ENCODE peak calls at places on chromosomes 7 and 10, in five cellular contexts. X is GM19239, I is PC-3, E is Calu3, D is GM20000. Y is an unnamed sample.

GRCh38 chr10:27242951-27243551 is 2.5 kb upstream of the ACBD5 start:
- DNase-seq in X (no peak), I (peak; percentile 53), E (peak; percentile 50), D (peak; percentile 73), Y (peak; percentile 71)

GRCh38 chr7:153835104-153835503 is 217.1 kb upstream of the DPP6 start:
- DNase-seq in X (no peak), I (peak; percentile 28), E (no peak), D (no peak), Y (peak; percentile 23)

GRCh38 chr10:25952857-25953256 is 18.8 kb downstream of the MYO3A start:
- DNase-seq in X (no peak), I (no peak), E (no peak), D (no peak), Y (no peak)

GRCh38 chr7:128165927-128166420 is 75.1 kb upstream of the LEP start:
- DNase-seq in X (no peak), I (no peak), E (no peak), D (no peak), Y (no peak)

GRCh38 chr10:20407421-20407820 is 489.7 kb downstream of the NEBL start:
- DNase-seq in X (no peak), I (no peak), E (no peak), D (no peak), Y (no peak)

GRCh38 chr7:4174016-4174415 is 508.1 kb upstream of the FOXK1 start:
- DNase-seq in X (no peak), I (no peak), E (no peak), D (no peak), Y (no peak)

GRCh38 chr10:129710510-129710847 is 243.4 kb downstream of the MGMT start:
- DNase-seq in X (no peak), I (no peak), E (no peak), D (no peak), Y (no peak)

GRCh38 chr7:30648744-30649540 is 33.3 kb downstream of the CRHR2 start:
- DNase-seq in X (no peak), I (no peak), E (no peak), D (no peak), Y (no peak)

GRCh38 chr10:86110156-86110786 is 256.3 kb downstream of the GRID1 start:
- DNase-seq in X (no peak), I (no peak), E (no peak), D (no peak), Y (no peak)

GRCh38 chr7:98681496-98681895 is 64.4 kb downstream of the NPTX2 start:
- DNase-seq in X (no peak), I (no peak), E (no peak), D (no peak), Y (no peak)

GRCh38 chr10:72693599-72693915 is 1.6 kb downstream of the MCU start:
- DNase-seq in X (no peak), I (no peak), E (no peak), D (no peak), Y (peak; percentile 9)

Y was measured in bronchial epithelial cell.